ENCODE peak calls at places on chromosome 9, in seven cellular contexts. H is SK-N-SH, D is HepG2, Z is HCT116, A is H1, J is K562, V is GM12878. F is an unnamed sample.

GRCh38 chr9:127684576-127684975 is 22.2 kb upstream of the CFAP157 start:
- DNase-seq in D (no peak), H (no peak), A (no peak), Z (no peak), J (no peak), V (no peak), F (no peak)

GRCh38 chr9:73412874-73413273 is 261.2 kb downstream of the ANXA1 start:
- DNase-seq in A (no peak), Z (no peak), D (no peak), J (no peak), H (no peak), V (no peak), F (no peak)

GRCh38 chr9:83304686-83305085 is 233.5 kb downstream of the FRMD3 start:
- DNase-seq in A (no peak), D (no peak), H (peak; percentile 77), Z (no peak), V (no peak), J (no peak), F (no peak)

GRCh38 chr9:97475079-97475478 is 26.4 kb upstream of the TMOD1 start:
- DNase-seq in Z (no peak), D (no peak), V (no peak), H (no peak), A (no peak), J (no peak), F (no peak)

GRCh38 chr9:120622790-120623189 is 42.8 kb upstream of the CDK5RAP2 start:
- DNase-seq in Z (no peak), H (no peak), A (no peak), D (no peak), J (no peak), V (no peak), F (no peak)

GRCh38 chr9:134641173-134641985 is at the start of gene COL5A1:
- DNase-seq in V (no peak), D (no peak), Z (no peak), J (peak; percentile 67), A (peak; percentile 92), H (peak; percentile 94), F (no peak)

GRCh38 chr9:137070906-137071275 is 534 bp upstream of the SAPCD2 start:
- DNase-seq in A (peak; percentile 79), J (no peak), H (peak; percentile 77), D (peak; percentile 64), V (no peak), Z (no peak), F (no peak)

GRCh38 chr9:93128011-93128714 is 5.9 kb downstream of the NINJ1 start:
- DNase-seq in D (no peak), J (no peak), Z (no peak), V (no peak), A (no peak), H (no peak), F (no peak)

GRCh38 chr9:70586506-70586905 is 172.0 kb upstream of the KLF9 start:
- DNase-seq in A (no peak), Z (no peak), J (no peak), D (no peak), V (no peak), H (no peak), F (no peak)

GRCh38 chr9:38195737-38196161 is 126.7 kb upstream of the SHB start:
- DNase-seq in D (peak; percentile 45), H (no peak), Z (no peak), V (no peak), J (no peak), A (no peak), F (no peak)

GRCh38 chr9:134323741-134324358 is 2.4 kb upstream of the RXRA start:
- DNase-seq in Z (peak; percentile 51), J (peak; percentile 58), V (no peak), H (no peak), D (peak; percentile 61), A (no peak), F (no peak)

GRCh38 chr9:88544245-88544644 is 9.3 kb downstream of the NXNL2 start:
- DNase-seq in D (no peak), Z (no peak), H (no peak), V (no peak), A (no peak), J (peak; percentile 15), F (no peak)

GRCh38 chr9:129669946-129670345 is 4.5 kb downstream of the PRRX2 start:
- DNase-seq in D (no peak), H (no peak), A (no peak), J (peak; percentile 18), V (no peak), Z (no peak), F (no peak)
- H3K9me3 ChIP-seq in D (no peaks in the 10 kb centered on the region), H (no peaks in the 10 kb centered on the region), A (no peaks in the 10 kb centered on the region), J (no peaks in the 10 kb centered on the region), V (no peaks in the 10 kb centered on the region), Z (no peaks in the 10 kb centered on the region), F (no peaks in the 10 kb centered on the region)

GRCh38 chr9:94183240-94183999 is 75.7 kb upstream of the ZNF169 start:
- DNase-seq in A (no peak), D (no peak), H (no peak), J (no peak), V (no peak), Z (no peak), F (no peak)

GRCh38 chr9:94181782-94182181 is 77.3 kb upstream of the ZNF169 start:
- DNase-seq in Z (no peak), A (no peak), J (no peak), D (no peak), V (no peak), H (no peak), F (no peak)

GRCh38 chr9:94178927-94179326 is 80.2 kb upstream of the ZNF169 start:
- DNase-seq in Z (no peak), J (no peak), V (no peak), A (no peak), H (no peak), D (peak; percentile 44), F (no peak)

GRCh38 chr9:94188246-94188645 is 70.9 kb upstream of the ZNF169 start:
- DNase-seq in D (no peak), A (no peak), J (no peak), V (no peak), H (no peak), Z (no peak), F (no peak)

GRCh38 chr9:94182532-94182931 is 76.6 kb upstream of the ZNF169 start:
- DNase-seq in D (no peak), H (no peak), A (no peak), V (no peak), J (no peak), Z (no peak), F (no peak)
- TF ChIP-seq SIN3A in D (no peak), H (no peak), A (no peak), V (no peak), J (no peak), Z (no peak), F (no peak)

GRCh38 chr9:23590601-23591000 is 235.4 kb downstream of the ELAVL2 start:
- DNase-seq in J (no peak), Z (no peak), D (no peak), A (no peak), V (no peak), H (no peak), F (no peak)
- H3K4me3 ChIP-seq in J (no peak overlapping the region), Z (no peak overlapping the region), D (peak overlapping the region; percentile 23), A (no peak overlapping the region), V (no peak overlapping the region), H (peak overlapping the region; percentile 39), F (no peak overlapping the region)

GRCh38 chr9:35186524-35186923 is 24.7 kb downstream of the UNC13B start:
- DNase-seq in A (no peak), J (no peak), H (no peak), D (no peak), Z (no peak), V (no peak), F (no peak)
- H3K9me3 ChIP-seq in A (peaks cover 43% of the 10 kb centered on the region), J (no peaks in the 10 kb centered on the region), H (no peaks in the 10 kb centered on the region), D (no peaks in the 10 kb centered on the region), Z (no peaks in the 10 kb centered on the region), V (no peaks in the 10 kb centered on the region), F (peaks cover 4% of the 10 kb centered on the region)

GRCh38 chr9:111897831-111898144 is 1.2 kb downstream of the UGCG start:
- DNase-seq in A (no peak), D (no peak), J (no peak), H (peak; percentile 14), Z (peak; percentile 23), V (peak; percentile 74), F (no peak)
- TF ChIP-seq SIN3A in A (no peak), D (no peak), J (no peak), H (no peak), Z (no peak), V (peak; percentile 70), F (no peak)

GRCh38 chr9:130187523-130187846 is 15.3 kb downstream of the NCS1 start:
- DNase-seq in H (no peak), D (no peak), A (no peak), V (no peak), J (no peak), Z (no peak), F (no peak)
- H3K4me3 ChIP-seq in H (no peak overlapping the region), D (no peak overlapping the region), A (no peak overlapping the region), V (no peak overlapping the region), J (peak overlapping the region; percentile 29), Z (peak overlapping the region; percentile 56), F (no peak overlapping the region)

GRCh38 chr9:115938479-115938878 is 215.1 kb upstream of the PAPPA start:
- DNase-seq in A (no peak), V (no peak), Z (no peak), H (no peak), D (no peak), J (no peak), F (no peak)
- H3K9me3 ChIP-seq in A (no peaks in the 10 kb centered on the region), V (no peaks in the 10 kb centered on the region), Z (no peaks in the 10 kb centered on the region), H (no peaks in the 10 kb centered on the region), D (no peaks in the 10 kb centered on the region), J (no peaks in the 10 kb centered on the region), F (no peaks in the 10 kb centered on the region)

GRCh38 chr9:114290561-114290986 is 32.3 kb upstream of the ORM1 start:
- DNase-seq in H (no peak), V (no peak), J (no peak), A (no peak), Z (no peak), D (no peak), F (no peak)
- TF ChIP-seq SIN3A in H (no peak), V (no peak), J (no peak), A (no peak), Z (no peak), D (no peak), F (no peak)

F was measured in Panc1.